ENCODE peak calls at places on chromosomes 2 and 18, in five cellular contexts. B is fibroblast of lung, L is HCT116, F is MM.1S, R is HepG2. Q is an unnamed sample.

GRCh38 chr2:221205103-221205502 is 367.0 kb downstream of the EPHA4 start:
- DNase-seq in B (no peak), L (no peak), F (no peak), R (peak; percentile 10), Q (no peak)

GRCh38 chr2:20611077-20611843 is 39.6 kb downstream of the HS1BP3 start:
- DNase-seq in B (peak; percentile 98), L (no peak), F (no peak), R (peak; percentile 100), Q (no peak)

GRCh38 chr2:160920791-160921303 is 239.4 kb upstream of the TANK start:
- DNase-seq in B (peak; percentile 96), L (no peak), F (no peak), R (no peak), Q (no peak)

GRCh38 chr2:43478423-43479086 is 117.3 kb downstream of the THADA start:
- DNase-seq in B (no peak), L (no peak), F (no peak), R (no peak), Q (no peak)

GRCh38 chr2:240823449-240824336 is 3.7 kb upstream of the KIF1A start:
- DNase-seq in B (no peak), L (no peak), F (no peak), R (no peak), Q (no peak)

GRCh38 chr2:217837001-217837491 is 165.7 kb downstream of the TNS1 start:
- DNase-seq in B (peak; percentile 62), L (peak; percentile 42), F (no peak), R (peak; percentile 17), Q (no peak)

GRCh38 chr18:48940854-48941531 is 9.8 kb downstream of the SMAD7 start:
- DNase-seq in B (peak; percentile 39), L (no peak), F (peak; percentile 93), R (no peak), Q (no peak)

GRCh38 chr18:31572368-31572767 is 19.3 kb upstream of the TTR start:
- DNase-seq in B (no peak), L (no peak), F (no peak), R (no peak), Q (no peak)

GRCh38 chr2:106745468-106745867 is 140.5 kb downstream of the ST6GAL2 start:
- DNase-seq in B (no peak), L (no peak), F (no peak), R (no peak), Q (no peak)

GRCh38 chr18:24397131-24397693 is 412 bp downstream of the OSBPL1A start:
- DNase-seq in B (peak; percentile 85), L (peak; percentile 45), F (peak; percentile 49), R (no peak), Q (peak; percentile 4)

GRCh38 chr2:150609831-150610582 is 122.5 kb upstream of the RND3 start:
- DNase-seq in B (peak; percentile 72), L (no peak), F (no peak), R (no peak), Q (no peak)

GRCh38 chr18:23689616-23690504 is 607 bp downstream of the LAMA3 start:
- DNase-seq in B (no peak), L (no peak), F (no peak), R (no peak), Q (no peak)

GRCh38 chr18:46953195-46953594 is 35.8 kb downstream of the KATNAL2 start:
- DNase-seq in B (peak; percentile 22), L (no peak), F (no peak), R (no peak), Q (no peak)

GRCh38 chr2:136375017-136375901 is 257.3 kb upstream of the CXCR4 start:
- DNase-seq in B (no peak), L (no peak), F (no peak), R (no peak), Q (no peak)

GRCh38 chr2:37599688-37600525 is 71.5 kb downstream of the CDC42EP3 start:
- DNase-seq in B (no peak), L (no peak), F (no peak), R (no peak), Q (no peak)

GRCh38 chr2:66925128-66925527 is 472.0 kb upstream of the ETAA1 start:
- DNase-seq in B (peak; percentile 20), L (no peak), F (no peak), R (no peak), Q (no peak)

GRCh38 chr2:97857553-97857952 is 138.2 kb downstream of the TMEM131 start:
- DNase-seq in B (no peak), L (no peak), F (no peak), R (no peak), Q (no peak)

GRCh38 chr2:37039580-37039979 is 44.6 kb downstream of the HEATR5B start:
- DNase-seq in B (no peak), L (no peak), F (no peak), R (no peak), Q (no peak)

GRCh38 chr2:13669607-13670006 is 952.9 kb downstream of the TRIB2 start:
- DNase-seq in B (no peak), L (no peak), F (no peak), R (no peak), Q (no peak)

GRCh38 chr2:134926231-134926931 is 7.8 kb downstream of the CCNT2 start:
- DNase-seq in B (peak; percentile 27), L (no peak), F (no peak), R (peak; percentile 21), Q (no peak)

GRCh38 chr2:31275976-31276375 is 42.0 kb downstream of the EHD3 start:
- DNase-seq in B (no peak), L (no peak), F (no peak), R (no peak), Q (no peak)

GRCh38 chr2:27721884-27722485 is 49.5 kb upstream of the MRPL33 start:
- DNase-seq in B (no peak), L (no peak), F (no peak), R (no peak), Q (no peak)

DNA sequence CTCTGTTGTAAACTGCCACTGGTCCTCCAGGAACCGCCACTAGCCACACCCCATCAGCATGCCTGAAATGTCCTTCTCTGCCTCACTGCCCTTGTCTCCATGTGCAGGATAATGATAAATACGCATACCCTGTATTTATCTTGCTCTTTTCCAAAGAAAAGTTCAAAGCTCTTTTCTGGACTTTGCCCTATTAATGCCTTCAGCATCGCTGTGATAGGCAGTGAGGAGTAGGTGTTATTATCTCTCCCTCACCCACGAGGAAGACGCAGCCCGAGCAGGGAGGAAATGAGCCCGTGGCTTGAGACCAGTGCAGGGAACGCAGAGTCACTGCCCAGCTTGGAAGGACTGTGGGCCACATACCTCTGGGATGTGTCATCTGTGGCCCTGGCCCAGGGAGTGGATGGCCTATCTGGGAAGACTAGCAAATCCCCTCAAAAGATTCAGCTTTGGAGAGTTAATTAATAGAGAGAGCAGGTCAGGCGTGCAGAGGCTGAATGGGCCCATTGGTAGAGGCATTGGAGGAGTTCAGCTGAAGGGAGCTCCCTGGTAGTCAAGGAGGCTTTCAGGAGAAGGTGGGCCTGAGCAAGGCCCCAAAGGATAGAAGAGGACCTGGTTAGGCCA is 39.5 kb upstream of the MCFD2 start:
- DNase-seq in B (peak; percentile 85), L (no peak), F (no peak), R (peak; percentile 92), Q (no peak)
- H4K20me1 ChIP-seq in B (no peaks in the 10 kb centered on the region), L (no peaks in the 10 kb centered on the region), F (peaks cover 3% of the 10 kb centered on the region), R (no peaks in the 10 kb centered on the region), Q (no peaks in the 10 kb centered on the region)

GRCh38 chr2:201939366-201939985 is 94.2 kb upstream of the FZD7 start:
- DNase-seq in B (no peak), L (no peak), F (no peak), R (no peak), Q (no peak)

GRCh38 chr2:201938151-201938815 is 95.4 kb upstream of the FZD7 start:
- DNase-seq in B (no peak), L (no peak), F (no peak), R (no peak), Q (no peak)

GRCh38 chr2:201937343-201937742 is 96.3 kb upstream of the FZD7 start:
- DNase-seq in B (no peak), L (no peak), F (no peak), R (no peak), Q (no peak)

GRCh38 chr2:201936817-201937216 is 96.8 kb upstream of the FZD7 start:
- DNase-seq in B (no peak), L (no peak), F (no peak), R (peak; percentile 74), Q (no peak)

GRCh38 chr2:201938816-201939180 is 94.9 kb upstream of the FZD7 start:
- DNase-seq in B (no peak), L (no peak), F (no peak), R (no peak), Q (no peak)
- H3K4me2 ChIP-seq in B (no peak overlapping the region), L (no peak overlapping the region), F (no peak overlapping the region), R (no peak overlapping the region), Q (no peak overlapping the region)

DNA sequence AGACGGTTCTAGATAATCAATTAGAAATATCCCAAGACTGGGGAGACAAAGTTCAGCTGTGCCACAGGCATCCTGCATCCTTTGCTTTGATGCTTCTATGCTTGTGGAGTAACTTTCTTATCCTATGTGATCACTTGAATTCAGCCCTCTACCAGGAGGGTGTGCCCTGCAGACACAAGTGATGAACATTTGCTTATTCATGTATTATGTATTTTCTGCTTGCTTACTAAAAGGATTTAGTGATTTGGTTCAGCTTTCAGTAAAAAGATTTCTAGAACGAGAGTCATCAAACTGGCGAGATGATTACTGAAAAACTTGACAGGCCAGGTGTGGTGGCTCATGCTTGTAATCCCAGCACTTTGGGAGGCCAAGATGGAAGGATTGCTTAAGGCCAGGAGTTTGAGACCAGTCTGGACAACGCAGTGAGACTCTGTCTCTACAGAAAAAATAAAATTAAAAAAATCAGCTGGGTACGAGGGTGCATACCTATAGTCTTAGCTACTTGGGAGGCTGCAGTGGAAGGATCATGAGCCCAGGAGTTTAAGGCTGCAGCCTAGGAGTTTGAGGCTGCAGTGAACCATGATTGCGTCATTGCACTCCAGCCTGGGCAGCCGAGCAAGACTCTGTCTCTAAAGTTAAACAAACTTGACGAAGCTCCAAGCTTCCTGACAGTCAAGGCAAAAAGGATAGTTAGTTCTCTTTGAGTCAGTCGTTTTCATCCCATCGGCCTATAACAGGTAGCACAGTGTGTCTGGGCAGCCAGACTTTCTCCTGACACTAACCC is 13.3 kb downstream of the HK2 start:
- DNase-seq in B (no peak), L (no peak), F (no peak), R (no peak), Q (no peak)
- H4K20me1 ChIP-seq in B (no peaks in the 10 kb centered on the region), L (peaks cover 3% of the 10 kb centered on the region), F (no peaks in the 10 kb centered on the region), R (peaks cover 100% of the 10 kb centered on the region), Q (peaks cover 54% of the 10 kb centered on the region)

GRCh38 chr2:190947711-190948251 is 66.2 kb downstream of the STAT1 start:
- DNase-seq in B (peak; percentile 85), L (peak; percentile 49), F (peak; percentile 23), R (peak; percentile 51), Q (no peak)
- H3K4me2 ChIP-seq in B (peak overlapping the region; percentile 93), L (peak overlapping the region; percentile 80), F (no peak overlapping the region), R (no peak overlapping the region), Q (no peak overlapping the region)